ENCODE peak calls at places on chromosomes 6 and 20, in four cellular contexts. One of them, this sample, is unnamed.

GRCh38 chr20:32034581-32035397 is 17.3 kb upstream of the HCK start:
- DNase-seq in sigmoid colon: no peak
- DNase-seq in spleen: no peak
- DNase-seq in stomach: no peak
- DNase-seq in this sample: no peak

GRCh38 chr6:13474360-13474759 is 13.0 kb downstream of the GFOD1 start:
- DNase-seq in sigmoid colon: no peak
- DNase-seq in spleen: no peak
- DNase-seq in stomach: no peak
- DNase-seq in this sample: no peak

GRCh38 chr20:63739129-63740069 is at the start of gene SLC2A4RG:
- DNase-seq in sigmoid colon: peak; percentile 89
- DNase-seq in spleen: peak; percentile 95
- DNase-seq in stomach: peak; percentile 84
- DNase-seq in this sample: no peak

GRCh38 chr20:48682529-48683385 is 145.0 kb downstream of the PREX1 start:
- DNase-seq in sigmoid colon: peak; percentile 89
- DNase-seq in spleen: peak; percentile 76
- DNase-seq in stomach: peak; percentile 97
- DNase-seq in this sample: no peak

GRCh38 chr20:37475258-37475657 is 45.8 kb upstream of the NNAT start:
- DNase-seq in sigmoid colon: peak; percentile 24
- DNase-seq in spleen: no peak
- DNase-seq in stomach: no peak
- DNase-seq in this sample: no peak

GRCh38 chr20:47546184-47547033 is 44.7 kb downstream of the NCOA3 start:
- DNase-seq in sigmoid colon: no peak
- DNase-seq in spleen: no peak
- DNase-seq in stomach: no peak
- DNase-seq in this sample: no peak

GRCh38 chr6:108557494-108558371 is 3.0 kb upstream of the FOXO3 start:
- DNase-seq in sigmoid colon: peak; percentile 79
- DNase-seq in spleen: peak; percentile 95
- DNase-seq in stomach: peak; percentile 82
- DNase-seq in this sample: no peak

GRCh38 chr6:83536034-83536646 is 23.8 kb downstream of the PRSS35 start:
- DNase-seq in sigmoid colon: no peak
- DNase-seq in spleen: no peak
- DNase-seq in stomach: peak; percentile 58
- DNase-seq in this sample: no peak

GRCh38 chr20:59684685-59685212 is 80.4 kb downstream of the PHACTR3 start:
- DNase-seq in sigmoid colon: no peak
- DNase-seq in spleen: no peak
- DNase-seq in stomach: no peak
- DNase-seq in this sample: no peak

GRCh38 chr20:57787969-57788781 is 78.4 kb upstream of the PMEPA1 start:
- DNase-seq in sigmoid colon: no peak
- DNase-seq in spleen: peak; percentile 64
- DNase-seq in stomach: no peak
- DNase-seq in this sample: no peak

GRCh38 chr6:121791396-121792315 is 356.2 kb downstream of the GJA1 start:
- DNase-seq in sigmoid colon: no peak
- DNase-seq in spleen: no peak
- DNase-seq in stomach: no peak
- DNase-seq in this sample: no peak

GRCh38 chr6:169454204-169454871 is 200.7 kb upstream of the THBS2 start:
- DNase-seq in sigmoid colon: peak; percentile 85
- DNase-seq in spleen: no peak
- DNase-seq in stomach: no peak
- DNase-seq in this sample: no peak

GRCh38 chr20:9130407-9130995 is 61.6 kb downstream of the PLCB4 start:
- DNase-seq in sigmoid colon: no peak
- DNase-seq in spleen: no peak
- DNase-seq in stomach: no peak
- DNase-seq in this sample: no peak

GRCh38 chr20:10414982-10415650 is 18.9 kb downstream of the MKKS start:
- DNase-seq in sigmoid colon: no peak
- DNase-seq in spleen: no peak
- DNase-seq in stomach: no peak
- DNase-seq in this sample: no peak

GRCh38 chr6:18395177-18395850 is 8.2 kb downstream of the RNF144B start:
- DNase-seq in sigmoid colon: no peak
- DNase-seq in spleen: no peak
- DNase-seq in stomach: no peak
- DNase-seq in this sample: no peak

GRCh38 chr6:136647363-136647763 is 97.1 kb upstream of the MAP7 start:
- DNase-seq in sigmoid colon: no peak
- DNase-seq in spleen: no peak
- DNase-seq in stomach: peak; percentile 41
- DNase-seq in this sample: peak; percentile 26

GRCh38 chr20:4299250-4299649 is 283.9 kb upstream of the RNF24 start:
- DNase-seq in sigmoid colon: no peak
- DNase-seq in spleen: no peak
- DNase-seq in stomach: no peak
- DNase-seq in this sample: no peak

GRCh38 chr6:46964716-46965519 is 43.2 kb upstream of the ADGRF5 start:
- DNase-seq in sigmoid colon: no peak
- DNase-seq in spleen: no peak
- DNase-seq in stomach: no peak
- DNase-seq in this sample: no peak

GRCh38 chr6:12769556-12770255 is 53.1 kb downstream of the PHACTR1 start:
- DNase-seq in sigmoid colon: no peak
- DNase-seq in spleen: no peak
- DNase-seq in stomach: no peak
- DNase-seq in this sample: no peak

GRCh38 chr20:3209023-3209945 is at the start of gene ITPA:
- DNase-seq in sigmoid colon: no peak
- DNase-seq in spleen: peak; percentile 89
- DNase-seq in stomach: peak; percentile 57
- DNase-seq in this sample: no peak

GRCh38 chr6:122620902-122621301 is 10.7 kb downstream of the PKIB start:
- DNase-seq in sigmoid colon: no peak
- DNase-seq in spleen: no peak
- DNase-seq in stomach: no peak
- DNase-seq in this sample: no peak

GRCh38 chr6:150186129-150186898 is 43.5 kb downstream of the PPP1R14C start:
- DNase-seq in sigmoid colon: no peak
- DNase-seq in spleen: no peak
- DNase-seq in stomach: no peak
- DNase-seq in this sample: no peak

GRCh38 chr6:26140254-26140966 is 53.2 kb downstream of the HFE start:
- DNase-seq in sigmoid colon: no peak
- DNase-seq in spleen: no peak
- DNase-seq in stomach: no peak
- DNase-seq in this sample: no peak

GRCh38 chr6:152750694-152751093 is at the start of gene VIP:
- DNase-seq in sigmoid colon: no peak
- DNase-seq in spleen: no peak
- DNase-seq in stomach: no peak
- DNase-seq in this sample: no peak

GRCh38 chr6:108947114-108947854 is 99.1 kb downstream of the ARMC2 start:
- DNase-seq in sigmoid colon: no peak
- DNase-seq in spleen: no peak
- DNase-seq in stomach: no peak
- DNase-seq in this sample: no peak

GRCh38 chr20:52105045-52105572 is 86.5 kb downstream of the ZFP64 start:
- DNase-seq in sigmoid colon: peak; percentile 68
- DNase-seq in spleen: no peak
- DNase-seq in stomach: no peak
- DNase-seq in this sample: no peak

GRCh38 chr6:73657201-73657600 is 3.4 kb upstream of the SLC17A5 start:
- DNase-seq in sigmoid colon: no peak
- DNase-seq in spleen: no peak
- DNase-seq in stomach: no peak
- DNase-seq in this sample: no peak

DNA sequence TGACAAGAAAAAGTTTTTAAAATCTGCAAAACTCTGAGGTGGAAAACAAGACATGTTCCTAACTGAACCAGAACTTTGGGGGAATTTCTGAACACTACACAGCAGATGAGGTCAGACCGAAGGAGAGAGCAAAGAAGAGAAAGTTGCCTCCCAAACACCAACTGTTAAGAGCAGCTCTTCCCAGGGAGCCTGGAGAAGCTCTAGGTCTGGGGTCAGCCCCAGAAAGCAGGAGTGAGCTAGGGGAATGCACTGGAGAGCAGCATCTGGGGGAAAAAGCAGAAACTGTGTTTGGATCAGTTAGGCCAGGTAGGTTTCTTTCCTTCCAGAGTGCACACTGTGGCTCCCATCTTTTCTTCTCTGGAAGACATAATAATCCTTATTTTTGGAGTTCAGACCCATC is 41.3 kb downstream of the FKBP5 start:
- DNase-seq in sigmoid colon: no peak
- DNase-seq in spleen: no peak
- DNase-seq in stomach: no peak
- DNase-seq in this sample: no peak
- H3K4me3 ChIP-seq in sigmoid colon: no peak overlapping the region
- H3K4me3 ChIP-seq in spleen: no peak overlapping the region
- H3K4me3 ChIP-seq in stomach: no peak overlapping the region
- H3K4me3 ChIP-seq in this sample: no peak overlapping the region

GRCh38 chr6:16759646-16760535 is 1.4 kb downstream of the ATXN1 start:
- DNase-seq in sigmoid colon: peak; percentile 97
- DNase-seq in spleen: peak; percentile 97
- DNase-seq in stomach: peak; percentile 91
- DNase-seq in this sample: no peak

GRCh38 chr6:16762265-16762546 is 946 bp upstream of the ATXN1 start:
- DNase-seq in sigmoid colon: no peak
- DNase-seq in spleen: no peak
- DNase-seq in stomach: no peak
- DNase-seq in this sample: no peak

GRCh38 chr6:16762547-16763477 is 1.6 kb upstream of the ATXN1 start:
- DNase-seq in sigmoid colon: peak; percentile 75
- DNase-seq in spleen: peak; percentile 89
- DNase-seq in stomach: peak; percentile 58
- DNase-seq in this sample: no peak

GRCh38 chr6:16760536-16761468 is at the start of gene ATXN1:
- DNase-seq in sigmoid colon: peak; percentile 85
- DNase-seq in spleen: peak; percentile 92
- DNase-seq in stomach: peak; percentile 62
- DNase-seq in this sample: no peak

GRCh38 chr6:16761469-16762264 is 407 bp upstream of the ATXN1 start:
- DNase-seq in sigmoid colon: peak; percentile 95
- DNase-seq in spleen: peak; percentile 96
- DNase-seq in stomach: peak; percentile 89
- DNase-seq in this sample: no peak
- TF ChIP-seq CTCF in sigmoid colon: no peak
- TF ChIP-seq CTCF in spleen: peak; percentile 52
- TF ChIP-seq CTCF in stomach: no peak
- TF ChIP-seq CTCF in this sample: peak; percentile 38

DNA sequence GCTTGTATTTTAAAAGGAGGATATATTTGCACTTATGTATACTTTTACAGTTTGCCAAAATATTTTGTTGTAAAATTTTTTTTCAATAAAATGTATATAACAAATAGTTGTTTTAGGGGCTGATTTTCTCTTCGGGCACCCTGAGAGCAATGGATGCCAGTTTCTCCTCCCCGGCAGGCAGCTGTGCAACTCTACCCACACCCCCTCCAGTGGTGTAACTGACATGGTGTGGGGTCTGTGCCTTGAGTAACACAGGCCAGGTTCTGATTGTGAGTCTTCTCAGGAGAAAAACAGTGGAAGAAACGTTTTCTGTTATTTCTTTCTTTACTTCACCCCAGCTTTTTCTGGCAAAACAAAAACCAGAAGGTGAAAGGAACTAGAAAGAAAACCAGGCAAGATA is 6.1 kb downstream of the FOXF2 start:
- DNase-seq in sigmoid colon: no peak
- DNase-seq in spleen: no peak
- DNase-seq in stomach: no peak
- DNase-seq in this sample: no peak
- H3K4me3 ChIP-seq in sigmoid colon: no peak overlapping the region
- H3K4me3 ChIP-seq in spleen: no peak overlapping the region
- H3K4me3 ChIP-seq in stomach: peak overlapping the region; percentile 27
- H3K4me3 ChIP-seq in this sample: no peak overlapping the region

GRCh38 chr6:43932259-43932900 is 162.4 kb downstream of the VEGFA start:
- DNase-seq in sigmoid colon: peak; percentile 30
- DNase-seq in spleen: peak; percentile 41
- DNase-seq in stomach: no peak
- DNase-seq in this sample: no peak

GRCh38 chr6:43933111-43933885 is 163.3 kb downstream of the VEGFA start:
- DNase-seq in sigmoid colon: peak; percentile 41
- DNase-seq in spleen: peak; percentile 54
- DNase-seq in stomach: no peak
- DNase-seq in this sample: no peak

GRCh38 chr6:43934803-43935602 is 165.0 kb downstream of the VEGFA start:
- DNase-seq in sigmoid colon: peak; percentile 35
- DNase-seq in spleen: peak; percentile 28
- DNase-seq in stomach: no peak
- DNase-seq in this sample: no peak

GRCh38 chr6:43935921-43936320 is 165.9 kb downstream of the VEGFA start:
- DNase-seq in sigmoid colon: peak; percentile 13
- DNase-seq in spleen: peak; percentile 41
- DNase-seq in stomach: no peak
- DNase-seq in this sample: no peak

GRCh38 chr6:43934183-43934802 is 164.3 kb downstream of the VEGFA start:
- DNase-seq in sigmoid colon: peak; percentile 24
- DNase-seq in spleen: peak; percentile 47
- DNase-seq in stomach: no peak
- DNase-seq in this sample: no peak
- TF ChIP-seq CTCF in sigmoid colon: no peak
- TF ChIP-seq CTCF in spleen: no peak
- TF ChIP-seq CTCF in stomach: no peak
- TF ChIP-seq CTCF in this sample: no peak

DNA sequence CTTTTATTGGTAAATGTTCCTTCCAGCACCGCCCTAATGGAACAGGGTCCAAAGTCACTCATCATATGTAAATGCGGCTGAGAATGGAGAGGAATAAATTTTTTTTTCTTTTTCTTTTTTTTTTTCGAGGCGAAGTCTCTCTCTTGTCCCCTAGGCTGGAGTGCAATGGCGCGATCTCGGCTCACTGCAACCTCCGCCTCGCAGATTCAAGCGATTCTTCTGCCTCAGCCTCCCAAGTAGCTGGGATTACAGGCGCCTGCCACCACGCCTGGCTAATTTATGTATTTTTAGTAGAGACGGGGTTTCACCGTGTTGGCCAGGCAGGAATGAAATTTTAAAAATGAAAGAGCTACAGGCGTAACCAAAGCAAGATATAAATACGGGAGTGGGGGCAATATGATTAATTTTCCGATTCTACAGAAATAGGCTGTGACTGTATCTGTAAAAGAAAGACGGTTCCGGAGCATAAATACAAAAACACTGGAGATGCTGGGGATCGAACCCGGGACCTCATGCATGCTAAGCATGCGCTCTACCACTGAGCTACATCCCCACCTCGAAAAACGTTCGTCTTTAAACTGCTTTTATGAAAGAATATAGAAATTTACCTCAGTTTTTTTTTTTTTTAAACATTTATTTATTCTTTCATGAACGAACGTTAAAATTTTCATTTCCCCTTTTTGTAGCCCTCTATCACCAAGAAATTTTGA is 132.2 kb downstream of the GPX5 start:
- DNase-seq in sigmoid colon: no peak
- DNase-seq in spleen: no peak
- DNase-seq in stomach: no peak
- DNase-seq in this sample: no peak
- H3K4me3 ChIP-seq in sigmoid colon: peak overlapping the region; percentile 21
- H3K4me3 ChIP-seq in spleen: peak overlapping the region; percentile 24
- H3K4me3 ChIP-seq in stomach: peak overlapping the region; percentile 44
- H3K4me3 ChIP-seq in this sample: peak overlapping the region; percentile 44

GRCh38 chr6:144286503-144287393 is 1.6 kb downstream of the UTRN start:
- DNase-seq in sigmoid colon: peak; percentile 81
- DNase-seq in spleen: peak; percentile 84
- DNase-seq in stomach: peak; percentile 79
- DNase-seq in this sample: no peak
- TF ChIP-seq CTCF in sigmoid colon: no peak
- TF ChIP-seq CTCF in spleen: no peak
- TF ChIP-seq CTCF in stomach: no peak
- TF ChIP-seq CTCF in this sample: no peak

This sample was measured in GM12864.